ENCODE peak calls at places on chromosomes 13 and 19, in nine cellular contexts. P, K, S, U, N, V, I, M and Z are unnamed samples.

GRCh38 chr13:51632643-51633357 is 48.5 kb downstream of the WDFY2 start:
- DNase-seq in P (no peak), K (peak), S (no peak), U (peak), N (no peak), V (no peak), I (no peak), M (no peak), Z (no peak)

GRCh38 chr13:47539317-47539716 is 461.8 kb downstream of the SUCLA2 start:
- DNase-seq in P (no peak), K (no peak), S (no peak), U (no peak), N (no peak), V (no peak), I (no peak), M (no peak), Z (no peak)

GRCh38 chr19:34731019-34731829 is 2.8 kb upstream of the ZNF181 start:
- DNase-seq in P (no peak), K (no peak), S (no peak), U (no peak), N (no peak), V (no peak), I (no peak), M (no peak), Z (no peak)

GRCh38 chr13:77751513-77752456 is 54.3 kb downstream of the SLAIN1 start:
- DNase-seq in P (no peak), K (no peak), S (peak), U (peak), N (peak), V (peak), I (peak), M (peak), Z (peak)

GRCh38 chr13:104297075-104297474 is 1230.9 kb upstream of the SLC10A2 start:
- DNase-seq in P (no peak), K (no peak), S (no peak), U (no peak), N (no peak), V (no peak), I (no peak), M (no peak), Z (no peak)

GRCh38 chr13:53782400-53783030 is 753.9 kb downstream of the OLFM4 start:
- DNase-seq in P (no peak), K (peak), S (peak), U (peak), N (no peak), V (peak), I (peak), M (peak), Z (no peak)

GRCh38 chr19:4376991-4377781 is 23.2 kb downstream of the SH3GL1 start:
- DNase-seq in P (no peak), K (no peak), S (no peak), U (no peak), N (no peak), V (no peak), I (no peak), M (peak), Z (no peak)

GRCh38 chr19:40511487-40511886 is 44.7 kb downstream of the SPTBN4 start:
- DNase-seq in P (no peak), K (no peak), S (no peak), U (no peak), N (no peak), V (no peak), I (no peak), M (no peak), Z (no peak)

GRCh38 chr19:4814625-4815425 is 16.7 kb downstream of the TICAM1 start:
- DNase-seq in P (no peak), K (no peak), S (no peak), U (no peak), N (no peak), V (peak), I (peak), M (peak), Z (no peak)

GRCh38 chr13:49587311-49587847 is 2.0 kb upstream of the RCBTB1 start:
- DNase-seq in P (no peak), K (no peak), S (peak), U (no peak), N (no peak), V (peak), I (no peak), M (no peak), Z (no peak)

GRCh38 chr13:94128430-94128829 is 351.1 kb downstream of the DCT start:
- DNase-seq in P (peak), K (no peak), S (no peak), U (no peak), N (no peak), V (peak), I (peak), M (no peak), Z (no peak)

GRCh38 chr19:29771708-29772415 is 39.9 kb upstream of the CCNE1 start:
- DNase-seq in P (no peak), K (peak), S (peak), U (peak), N (no peak), V (peak), I (peak), M (peak), Z (peak)

GRCh38 chr13:75704194-75704941 is 68.2 kb downstream of the LMO7 start:
- DNase-seq in P (no peak), K (no peak), S (peak), U (no peak), N (no peak), V (peak), I (no peak), M (no peak), Z (no peak)

GRCh38 chr13:110329798-110330461 is 22.8 kb downstream of the COL4A2 start:
- DNase-seq in P (no peak), K (no peak), S (peak), U (no peak), N (no peak), V (no peak), I (no peak), M (no peak), Z (no peak)

GRCh38 chr19:4879041-4879440 is 11.6 kb upstream of the PLIN3 start:
- DNase-seq in P (no peak), K (no peak), S (no peak), U (no peak), N (no peak), V (no peak), I (no peak), M (no peak), Z (no peak)

GRCh38 chr19:7304200-7304599 is 10.0 kb upstream of the INSR start:
- DNase-seq in P (no peak), K (no peak), S (no peak), U (no peak), N (no peak), V (no peak), I (no peak), M (no peak), Z (no peak)

GRCh38 chr13:20049558-20050473 is 91.3 kb downstream of the ZMYM2 start:
- DNase-seq in P (no peak), K (no peak), S (no peak), U (no peak), N (no peak), V (no peak), I (no peak), M (no peak), Z (no peak)

GRCh38 chr19:58218899-58219298 is 9.8 kb upstream of the ZNF544 start:
- DNase-seq in P (no peak), K (no peak), S (no peak), U (no peak), N (peak), V (no peak), I (no peak), M (no peak), Z (peak)

GRCh38 chr19:8094336-8094735 is 41.8 kb downstream of the CCL25 start:
- DNase-seq in P (no peak), K (no peak), S (no peak), U (no peak), N (no peak), V (no peak), I (no peak), M (no peak), Z (no peak)

GRCh38 chr13:102309110-102309509 is 92.7 kb downstream of the FGF14 start:
- DNase-seq in P (no peak), K (no peak), S (no peak), U (no peak), N (no peak), V (no peak), I (no peak), M (no peak), Z (no peak)

GRCh38 chr19:13796301-13797057 is 1.2 kb downstream of the ZSWIM4 start:
- DNase-seq in P (peak), K (no peak), S (peak), U (peak), N (no peak), V (peak), I (peak), M (peak), Z (no peak)

GRCh38 chr19:53034948-53035675 is 9.4 kb upstream of the ERVV-2 start:
- DNase-seq in P (no peak), K (no peak), S (no peak), U (no peak), N (no peak), V (no peak), I (no peak), M (no peak), Z (no peak)

GRCh38 chr13:51826606-51827005 is 18.4 kb downstream of the TMEM272 start:
- DNase-seq in P (no peak), K (no peak), S (no peak), U (no peak), N (no peak), V (no peak), I (no peak), M (no peak), Z (no peak)

GRCh38 chr13:40215747-40216146 is 450.7 kb downstream of the FOXO1 start:
- DNase-seq in P (no peak), K (no peak), S (no peak), U (no peak), N (no peak), V (no peak), I (no peak), M (no peak), Z (no peak)

GRCh38 chr13:77779461-77780272 is 82.2 kb downstream of the SLAIN1 start:
- DNase-seq in P (no peak), K (no peak), S (peak), U (peak), N (no peak), V (peak), I (peak), M (peak), Z (peak)

GRCh38 chr13:63190742-63191141 is 1775.1 kb upstream of the PCDH20 start:
- DNase-seq in P (no peak), K (no peak), S (peak), U (no peak), N (no peak), V (peak), I (peak), M (peak), Z (no peak)

GRCh38 chr19:41575998-41576397 is at the start of gene CEACAM21:
- DNase-seq in P (no peak), K (no peak), S (no peak), U (no peak), N (peak), V (no peak), I (no peak), M (no peak), Z (peak)

GRCh38 chr19:35557539-35558399 is 5.7 kb downstream of the ATP4A start:
- DNase-seq in P (no peak), K (no peak), S (peak), U (peak), N (peak), V (peak), I (peak), M (no peak), Z (peak)

GRCh38 chr19:44476559-44477408 is 23.5 kb downstream of the ZNF180 start:
- DNase-seq in P (no peak), K (no peak), S (no peak), U (no peak), N (no peak), V (peak), I (no peak), M (peak), Z (no peak)

GRCh38 chr13:65789815-65790214 is 1440.3 kb downstream of the PCDH9 start:
- DNase-seq in P (no peak), K (no peak), S (no peak), U (no peak), N (no peak), V (peak), I (peak), M (no peak), Z (no peak)

GRCh38 chr13:41500501-41500900 is 43.2 kb downstream of the RGCC start:
- DNase-seq in P (no peak), K (no peak), S (no peak), U (no peak), N (no peak), V (no peak), I (no peak), M (no peak), Z (peak)

GRCh38 chr19:49853852-49854849 is 3.2 kb downstream of the PTOV1 start:
- DNase-seq in P (no peak), K (no peak), S (no peak), U (no peak), N (peak), V (no peak), I (no peak), M (no peak), Z (no peak)

GRCh38 chr19:11445141-11445540 is 9.7 kb downstream of the PRKCSH start:
- DNase-seq in P (no peak), K (no peak), S (no peak), U (no peak), N (no peak), V (no peak), I (no peak), M (no peak), Z (no peak)